ENCODE peak calls at places on chromosomes 6 and 20, in eight cellular contexts. One of them, this sample, is unnamed.

GRCh38 chr20:40255368-40255767 is 433.7 kb downstream of the MAFB start:
- DNase-seq in activated CD4-positive, alpha-beta T cell treated with anti-CD3 and anti-CD28 coated beads, Interleukin-2, amount 50 U/mL, for 24 hours: no peak
- DNase-seq in KG1: no peak
- DNase-seq in H7: no peak
- DNase-seq in NCI-H1092 treated with DMSO at 0.1 percent for 48 hours: no peak
- DNase-seq in ecto neural progenitor cell: no peak
- DNase-seq in amniotic stem cell: no peak
- DNase-seq in hippocampal formation: no peak
- DNase-seq in this sample: no peak

GRCh38 chr6:138234363-138234762 is 16.1 kb upstream of the PBOV1 start:
- DNase-seq in activated CD4-positive, alpha-beta T cell treated with anti-CD3 and anti-CD28 coated beads, Interleukin-2, amount 50 U/mL, for 24 hours: no peak
- DNase-seq in KG1: no peak
- DNase-seq in H7: no peak
- DNase-seq in NCI-H1092 treated with DMSO at 0.1 percent for 48 hours: no peak
- DNase-seq in ecto neural progenitor cell: no peak
- DNase-seq in amniotic stem cell: no peak
- DNase-seq in hippocampal formation: no peak
- DNase-seq in this sample: no peak

GRCh38 chr6:15663057-15663638 is 320 bp upstream of the DTNBP1 start:
- DNase-seq in activated CD4-positive, alpha-beta T cell treated with anti-CD3 and anti-CD28 coated beads, Interleukin-2, amount 50 U/mL, for 24 hours: no peak
- DNase-seq in KG1: no peak
- DNase-seq in H7: peak; percentile 95
- DNase-seq in NCI-H1092 treated with DMSO at 0.1 percent for 48 hours: no peak
- DNase-seq in ecto neural progenitor cell: no peak
- DNase-seq in amniotic stem cell: peak; percentile 41
- DNase-seq in hippocampal formation: no peak
- DNase-seq in this sample: no peak

GRCh38 chr20:10430000-10430466 is 4.0 kb downstream of the MKKS start:
- DNase-seq in activated CD4-positive, alpha-beta T cell treated with anti-CD3 and anti-CD28 coated beads, Interleukin-2, amount 50 U/mL, for 24 hours: no peak
- DNase-seq in KG1: no peak
- DNase-seq in H7: no peak
- DNase-seq in NCI-H1092 treated with DMSO at 0.1 percent for 48 hours: no peak
- DNase-seq in ecto neural progenitor cell: no peak
- DNase-seq in amniotic stem cell: no peak
- DNase-seq in hippocampal formation: no peak
- DNase-seq in this sample: no peak

GRCh38 chr20:40702504-40702903 is 13.5 kb upstream of the MAFB start:
- DNase-seq in activated CD4-positive, alpha-beta T cell treated with anti-CD3 and anti-CD28 coated beads, Interleukin-2, amount 50 U/mL, for 24 hours: no peak
- DNase-seq in KG1: no peak
- DNase-seq in H7: no peak
- DNase-seq in NCI-H1092 treated with DMSO at 0.1 percent for 48 hours: no peak
- DNase-seq in ecto neural progenitor cell: no peak
- DNase-seq in amniotic stem cell: no peak
- DNase-seq in hippocampal formation: no peak
- DNase-seq in this sample: no peak

GRCh38 chr20:36792422-36792821 is 18.9 kb upstream of the DSN1 start:
- DNase-seq in activated CD4-positive, alpha-beta T cell treated with anti-CD3 and anti-CD28 coated beads, Interleukin-2, amount 50 U/mL, for 24 hours: no peak
- DNase-seq in KG1: no peak
- DNase-seq in H7: peak; percentile 90
- DNase-seq in NCI-H1092 treated with DMSO at 0.1 percent for 48 hours: no peak
- DNase-seq in ecto neural progenitor cell: peak; percentile 79
- DNase-seq in amniotic stem cell: peak; percentile 49
- DNase-seq in hippocampal formation: peak; percentile 14
- DNase-seq in this sample: no peak

GRCh38 chr6:36131517-36132220 is 1.4 kb downstream of the MAPK13 start:
- DNase-seq in activated CD4-positive, alpha-beta T cell treated with anti-CD3 and anti-CD28 coated beads, Interleukin-2, amount 50 U/mL, for 24 hours: no peak
- DNase-seq in KG1: no peak
- DNase-seq in H7: peak; percentile 40
- DNase-seq in NCI-H1092 treated with DMSO at 0.1 percent for 48 hours: peak; percentile 35
- DNase-seq in ecto neural progenitor cell: no peak
- DNase-seq in amniotic stem cell: no peak
- DNase-seq in hippocampal formation: no peak
- DNase-seq in this sample: no peak

GRCh38 chr20:49303211-49303610 is 25.4 kb upstream of the ZNFX1 start:
- DNase-seq in activated CD4-positive, alpha-beta T cell treated with anti-CD3 and anti-CD28 coated beads, Interleukin-2, amount 50 U/mL, for 24 hours: no peak
- DNase-seq in KG1: no peak
- DNase-seq in H7: no peak
- DNase-seq in NCI-H1092 treated with DMSO at 0.1 percent for 48 hours: no peak
- DNase-seq in ecto neural progenitor cell: no peak
- DNase-seq in amniotic stem cell: no peak
- DNase-seq in hippocampal formation: no peak
- DNase-seq in this sample: no peak

GRCh38 chr20:49705358-49705757 is 8.3 kb downstream of the B4GALT5 start:
- DNase-seq in activated CD4-positive, alpha-beta T cell treated with anti-CD3 and anti-CD28 coated beads, Interleukin-2, amount 50 U/mL, for 24 hours: no peak
- DNase-seq in KG1: no peak
- DNase-seq in H7: no peak
- DNase-seq in NCI-H1092 treated with DMSO at 0.1 percent for 48 hours: no peak
- DNase-seq in ecto neural progenitor cell: no peak
- DNase-seq in amniotic stem cell: no peak
- DNase-seq in hippocampal formation: no peak
- DNase-seq in this sample: no peak

GRCh38 chr6:28953039-28953872 is 29.5 kb upstream of the TRIM27 start:
- DNase-seq in activated CD4-positive, alpha-beta T cell treated with anti-CD3 and anti-CD28 coated beads, Interleukin-2, amount 50 U/mL, for 24 hours: peak; percentile 65
- DNase-seq in KG1: peak; percentile 52
- DNase-seq in H7: peak; percentile 75
- DNase-seq in NCI-H1092 treated with DMSO at 0.1 percent for 48 hours: peak; percentile 41
- DNase-seq in ecto neural progenitor cell: peak; percentile 68
- DNase-seq in amniotic stem cell: no peak
- DNase-seq in hippocampal formation: peak; percentile 14
- DNase-seq in this sample: peak; percentile 41

GRCh38 chr20:48797850-48798747 is 29.7 kb downstream of the PREX1 start:
- DNase-seq in activated CD4-positive, alpha-beta T cell treated with anti-CD3 and anti-CD28 coated beads, Interleukin-2, amount 50 U/mL, for 24 hours: no peak
- DNase-seq in KG1: no peak
- DNase-seq in H7: no peak
- DNase-seq in NCI-H1092 treated with DMSO at 0.1 percent for 48 hours: no peak
- DNase-seq in ecto neural progenitor cell: no peak
- DNase-seq in amniotic stem cell: no peak
- DNase-seq in hippocampal formation: no peak
- DNase-seq in this sample: no peak

GRCh38 chr20:36802326-36803223 is 29.0 kb upstream of the DSN1 start:
- DNase-seq in activated CD4-positive, alpha-beta T cell treated with anti-CD3 and anti-CD28 coated beads, Interleukin-2, amount 50 U/mL, for 24 hours: no peak
- DNase-seq in KG1: no peak
- DNase-seq in H7: no peak
- DNase-seq in NCI-H1092 treated with DMSO at 0.1 percent for 48 hours: no peak
- DNase-seq in ecto neural progenitor cell: no peak
- DNase-seq in amniotic stem cell: no peak
- DNase-seq in hippocampal formation: no peak
- DNase-seq in this sample: no peak

This sample was measured in H1.